ENCODE peak calls at places on chromosomes 3 and 15, in five cellular contexts. W is HepG2, U is K562, F is A549, Z is GM12878. A is an unnamed sample.

GRCh38 chr15:89121414-89121813 is 33.2 kb downstream of the ABHD2 start:
- DNase-seq in W (peak; percentile 78), U (no peak), F (no peak), Z (no peak), A (no peak)

GRCh38 chr15:49927462-49927861 is 191.6 kb downstream of the ATP8B4 start:
- DNase-seq in W (no peak), U (no peak), F (no peak), Z (no peak), A (no peak)

GRCh38 chr3:19539488-19540395 is 391.4 kb downstream of the KCNH8 start:
- DNase-seq in W (no peak), U (no peak), F (no peak), Z (peak; percentile 47), A (no peak)

GRCh38 chr3:170705136-170705535 is 119.3 kb upstream of the SLC7A14 start:
- DNase-seq in W (no peak), U (no peak), F (no peak), Z (no peak), A (no peak)

GRCh38 chr15:40782609-40783227 is 12.9 kb downstream of the C15orf62 start:
- DNase-seq in W (peak; percentile 62), U (peak; percentile 70), F (peak; percentile 43), Z (no peak), A (peak; percentile 64)

GRCh38 chr15:99122831-99123705 is 18.2 kb downstream of the SYNM start:
- DNase-seq in W (no peak), U (no peak), F (no peak), Z (no peak), A (no peak)

GRCh38 chr3:149375824-149376196 is 1.6 kb downstream of the TM4SF1 start:
- DNase-seq in W (no peak), U (no peak), F (no peak), Z (no peak), A (no peak)

GRCh38 chr3:177642482-177643163 is 445.3 kb upstream of the TBL1XR1 start:
- DNase-seq in W (no peak), U (no peak), F (no peak), Z (no peak), A (no peak)

GRCh38 chr3:189824629-189825312 is 193.6 kb downstream of the TP63 start:
- DNase-seq in W (no peak), U (no peak), F (peak; percentile 45), Z (no peak), A (no peak)

GRCh38 chr3:34203386-34203785 is 405.0 kb downstream of the PDCD6IP start:
- DNase-seq in W (no peak), U (no peak), F (no peak), Z (no peak), A (no peak)

GRCh38 chr3:196274585-196274984 is 12.9 kb downstream of the PCYT1A start:
- DNase-seq in W (no peak), U (peak; percentile 84), F (no peak), Z (peak; percentile 84), A (no peak)

GRCh38 chr3:4360817-4361216 is 57.6 kb downstream of the SETMAR start:
- DNase-seq in W (no peak), U (no peak), F (no peak), Z (no peak), A (no peak)

GRCh38 chr3:4362523-4362922 is 59.4 kb downstream of the SETMAR start:
- DNase-seq in W (no peak), U (no peak), F (no peak), Z (no peak), A (no peak)

GRCh38 chr3:4356642-4357041 is 53.5 kb downstream of the SETMAR start:
- DNase-seq in W (no peak), U (no peak), F (no peak), Z (no peak), A (no peak)

GRCh38 chr3:4358273-4358672 is 55.1 kb downstream of the SETMAR start:
- DNase-seq in W (no peak), U (no peak), F (no peak), Z (no peak), A (no peak)

DNA sequence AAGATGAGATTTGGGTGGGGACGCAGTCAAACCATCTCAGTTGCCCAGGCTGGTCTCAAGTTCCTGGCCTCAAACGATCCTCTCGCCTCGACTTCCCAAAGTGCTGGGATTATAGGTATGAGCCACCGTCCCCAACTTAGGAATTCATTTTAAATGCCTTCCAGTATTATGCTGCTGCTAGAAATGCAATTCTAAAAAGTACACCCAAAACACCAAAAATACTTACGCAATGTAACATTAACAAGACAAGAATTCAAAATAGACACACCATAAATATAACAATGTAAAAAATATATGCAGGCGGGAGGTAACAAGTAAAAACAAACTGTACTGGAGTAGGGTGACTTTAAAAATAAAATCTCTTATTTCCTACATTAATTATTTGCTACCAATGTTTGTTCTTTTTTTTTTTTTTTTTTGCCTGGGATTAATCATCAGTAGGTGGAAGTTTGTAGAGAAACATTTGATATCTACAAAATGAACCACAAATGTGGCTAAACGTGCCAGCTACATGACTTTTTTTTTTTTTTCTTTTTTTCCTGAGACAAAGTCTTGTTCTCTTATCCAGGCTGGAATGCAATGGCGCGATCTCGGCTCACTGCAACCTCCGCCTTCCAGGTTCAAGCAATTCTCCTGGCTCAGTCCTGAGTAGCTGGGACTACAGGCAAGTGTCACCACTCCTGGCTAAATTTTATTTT is 56.8 kb downstream of the SETMAR start:
- DNase-seq in W (no peak), U (no peak), F (no peak), Z (no peak), A (no peak)
- TF ChIP-seq CHD2 in W (no peak), U (no peak), F (no peak), Z (no peak), A (no peak)

GRCh38 chr3:82274897-82275296 is 513.5 kb upstream of the GBE1 start:
- DNase-seq in W (no peak), U (no peak), F (no peak), Z (no peak), A (no peak)
- TF ChIP-seq EP300 in W (no peak), U (no peak), F (no peak), Z (no peak), A (no peak)

GRCh38 chr3:115999598-115999997 is 376.3 kb downstream of the GAP43 start:
- DNase-seq in W (no peak), U (no peak), F (no peak), Z (no peak), A (no peak)
- TF ChIP-seq CHD2 in W (no peak), U (no peak), F (no peak), Z (no peak), A (no peak)

GRCh38 chr3:57596495-57597239 is 477 bp downstream of the ARF4 start:
- DNase-seq in W (peak; percentile 75), U (peak; percentile 65), F (peak; percentile 33), Z (peak; percentile 9), A (peak; percentile 15)
- TF ChIP-seq EP300 in W (no peak), U (no peak), F (no peak), Z (no peak), A (no peak)

GRCh38 chr15:48682949-48683651 is 37.6 kb upstream of the FBN1 start:
- DNase-seq in W (peak; percentile 55), U (no peak), F (no peak), Z (no peak), A (no peak)

GRCh38 chr15:48681274-48681840 is 35.8 kb upstream of the FBN1 start:
- DNase-seq in W (no peak), U (no peak), F (no peak), Z (no peak), A (no peak)

GRCh38 chr15:48679952-48680351 is 34.4 kb upstream of the FBN1 start:
- DNase-seq in W (no peak), U (no peak), F (no peak), Z (no peak), A (no peak)

GRCh38 chr15:48680841-48681240 is 35.3 kb upstream of the FBN1 start:
- DNase-seq in W (no peak), U (no peak), F (no peak), Z (no peak), A (no peak)

DNA sequence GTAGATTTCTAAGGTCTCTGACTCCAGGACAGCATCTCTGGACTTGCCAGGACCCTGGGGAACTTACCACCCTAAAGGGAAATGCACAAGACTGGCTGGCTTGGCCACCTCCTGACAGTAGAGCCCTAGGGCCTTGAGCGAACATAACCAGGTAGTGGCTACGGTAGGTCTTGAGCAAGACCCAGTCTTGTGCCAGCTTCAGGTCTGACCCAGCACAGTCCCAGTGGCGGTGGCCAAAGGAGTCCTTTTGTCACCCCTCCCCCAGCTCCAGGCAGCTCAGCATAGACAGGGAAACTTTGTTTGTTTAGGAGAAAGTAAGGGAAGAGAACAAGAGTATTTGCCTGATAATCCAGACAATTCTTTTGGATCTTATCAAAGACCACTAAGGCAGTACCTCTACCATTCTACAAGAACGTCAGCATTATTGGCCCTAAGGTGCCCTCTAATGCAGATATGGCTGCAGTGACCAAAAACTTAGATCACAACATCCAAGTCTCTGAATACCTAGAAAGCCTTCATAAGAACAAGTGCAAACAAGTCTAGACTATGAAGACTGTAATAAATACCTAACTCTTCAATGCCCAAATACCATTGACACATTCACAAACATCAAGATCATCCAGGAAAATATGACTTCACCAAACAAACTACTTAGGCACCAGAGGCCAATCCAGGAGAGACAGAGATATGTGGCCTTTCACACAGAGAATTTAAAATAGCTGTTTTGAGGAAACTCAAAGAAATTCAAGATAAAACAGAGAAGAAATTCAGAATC is 38.7 kb upstream of the FBN1 start:
- DNase-seq in W (peak; percentile 27), U (no peak), F (no peak), Z (no peak), A (no peak)
- TF ChIP-seq CHD2 in W (no peak), U (no peak), F (no peak), Z (no peak), A (no peak)

GRCh38 chr3:160470181-160470580 is 20.6 kb upstream of the TRIM59 start:
- DNase-seq in W (no peak), U (no peak), F (no peak), Z (no peak), A (no peak)

GRCh38 chr3:160464321-160464720 is 14.7 kb upstream of the TRIM59 start:
- DNase-seq in W (no peak), U (no peak), F (no peak), Z (no peak), A (no peak)

GRCh38 chr3:160459450-160459970 is 9.9 kb upstream of the TRIM59 start:
- DNase-seq in W (no peak), U (peak; percentile 45), F (no peak), Z (no peak), A (no peak)

GRCh38 chr3:160460033-160460432 is 10.4 kb upstream of the TRIM59 start:
- DNase-seq in W (no peak), U (no peak), F (no peak), Z (no peak), A (no peak)

DNA sequence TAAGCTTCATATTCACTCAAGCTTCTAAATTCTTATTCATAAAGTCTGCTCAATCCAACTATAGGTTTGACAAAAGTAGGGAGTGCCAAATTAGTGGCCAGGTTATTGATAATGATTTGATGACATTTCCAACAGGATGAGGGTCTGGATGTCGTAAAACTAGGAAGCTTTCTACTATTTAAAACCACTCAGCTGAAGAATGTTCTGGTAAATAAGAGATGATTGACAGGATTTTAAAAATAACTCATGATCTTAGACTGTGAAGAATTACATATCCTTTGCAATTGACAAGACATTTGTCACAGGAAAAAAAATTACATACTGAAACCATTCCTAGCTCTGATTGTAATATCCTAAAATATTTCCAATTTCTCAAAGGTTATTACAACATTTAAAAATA is 15.4 kb upstream of the TRIM59 start:
- DNase-seq in W (no peak), U (no peak), F (no peak), Z (no peak), A (no peak)
- TF ChIP-seq EP300 in W (no peak), U (no peak), F (no peak), Z (no peak), A (no peak)